ENCODE peak calls at places on chromosomes 6 and 20, in four cellular contexts. E is PC-9; G is AG10803; T is CD4-positive, alpha-beta T cell. A is an unnamed sample.

GRCh38 chr20:58746551-58747399 is 54.2 kb downstream of the NPEPL1 start:
- DNase-seq in T (peak; percentile 1), E (no peak), G (no peak), A (no peak)

GRCh38 chr6:138182939-138183791 is 21.4 kb downstream of the ARFGEF3 start:
- DNase-seq in E (no peak), T (no peak), G (no peak), A (no peak)

GRCh38 chr6:98054453-98054852 is 771.4 kb upstream of the MMS22L start:
- DNase-seq in T (no peak), G (no peak), E (no peak), A (no peak)

GRCh38 chr6:3340358-3340798 is 81.6 kb downstream of the PSMG4 start:
- DNase-seq in E (no peak), T (no peak), G (peak; percentile 93), A (no peak)

GRCh38 chr6:32089082-32089828 is 19.9 kb downstream of the TNXB start:
- DNase-seq in G (no peak), T (no peak), E (no peak), A (no peak)

GRCh38 chr6:146968041-146968760 is 236.0 kb upstream of the STXBP5 start:
- DNase-seq in E (no peak), T (no peak), G (peak; percentile 84), A (no peak)

GRCh38 chr20:35673884-35674283 is 9.2 kb upstream of the CPNE1 start:
- DNase-seq in T (peak; percentile 24), E (no peak), G (no peak), A (no peak)

GRCh38 chr6:113181164-113181563 is 676.0 kb upstream of the MARCKS start:
- DNase-seq in E (no peak), T (no peak), G (no peak), A (no peak)

GRCh38 chr6:658244-658643 is 1.3 kb upstream of the HUS1B start:
- DNase-seq in T (no peak), G (peak; percentile 61), E (no peak), A (no peak)

GRCh38 chr20:37846573-37846972 is 56.4 kb upstream of the VSTM2L start:
- DNase-seq in T (no peak), E (no peak), G (no peak), A (no peak)

GRCh38 chr20:13771853-13772453 is 12.8 kb downstream of the ESF1 start:
- DNase-seq in E (no peak), T (no peak), G (peak; percentile 34), A (no peak)

GRCh38 chr6:97304701-97305100 is 21.7 kb upstream of the MMS22L start:
- DNase-seq in G (no peak), T (no peak), E (no peak), A (no peak)

GRCh38 chr6:22306741-22307466 is 10.1 kb upstream of the PRL start:
- DNase-seq in T (no peak), G (peak; percentile 8), E (no peak), A (no peak)

GRCh38 chr20:49914310-49915117 is 815 bp downstream of the SPATA2 start:
- DNase-seq in G (no peak), T (no peak), E (peak; percentile 20), A (peak; percentile 35)

GRCh38 chr20:9409981-9410380 is 104.4 kb upstream of the LAMP5 start:
- DNase-seq in E (no peak), T (no peak), G (peak; percentile 76), A (no peak)

GRCh38 chr20:50508171-50508761 is 1.9 kb upstream of the PTPN1 start:
- DNase-seq in E (no peak), G (peak; percentile 60), T (no peak), A (no peak)

GRCh38 chr6:110971458-110971857 is 10.4 kb upstream of the RPF2 start:
- DNase-seq in G (no peak), T (no peak), E (no peak), A (no peak)

GRCh38 chr20:10200329-10200728 is 18.3 kb upstream of the SNAP25 start:
- DNase-seq in E (no peak), T (no peak), G (no peak), A (no peak)

GRCh38 chr6:109025639-109026038 is 69.0 kb downstream of the SESN1 start:
- DNase-seq in E (no peak), G (no peak), T (no peak), A (no peak)

GRCh38 chr6:88008821-88009220 is 38.8 kb upstream of the SPACA1 start:
- DNase-seq in T (no peak), E (no peak), G (peak; percentile 7), A (no peak)

GRCh38 chr6:88013015-88013414 is 34.6 kb upstream of the SPACA1 start:
- DNase-seq in G (no peak), E (no peak), T (no peak), A (no peak)

GRCh38 chr6:88008411-88008810 is 39.2 kb upstream of the SPACA1 start:
- DNase-seq in E (no peak), G (no peak), T (no peak), A (no peak)

GRCh38 chr6:88013554-88013953 is 34.1 kb upstream of the SPACA1 start:
- DNase-seq in G (no peak), T (no peak), E (no peak), A (no peak)
- TF ChIP-seq CTCF in G (peak; percentile 20), T (no peak), E (no peak), A (no peak)

GRCh38 chr20:61162506-61162905 is 89.6 kb upstream of the CDH4 start:
- DNase-seq in G (no peak), E (no peak), T (no peak), A (no peak)

GRCh38 chr20:61163027-61163426 is 89.0 kb upstream of the CDH4 start:
- DNase-seq in E (no peak), T (no peak), G (no peak), A (no peak)

GRCh38 chr20:61159940-61160688 is 91.9 kb upstream of the CDH4 start:
- DNase-seq in T (no peak), G (no peak), E (no peak), A (no peak)

GRCh38 chr20:61157301-61157700 is 94.8 kb upstream of the CDH4 start:
- DNase-seq in E (no peak), G (no peak), T (no peak), A (no peak)

GRCh38 chr20:61161649-61162210 is 90.3 kb upstream of the CDH4 start:
- DNase-seq in G (peak; percentile 21), E (no peak), T (no peak), A (no peak)
- TF ChIP-seq CTCF in G (peak; percentile 52), E (no peak), T (no peak), A (no peak)

GRCh38 chr20:53330744-53331143 is 262.9 kb downstream of the ZNF217 start:
- DNase-seq in E (no peak), G (peak; percentile 9), T (no peak), A (no peak)

GRCh38 chr20:53332022-53332824 is 261.4 kb downstream of the ZNF217 start:
- DNase-seq in E (no peak), T (no peak), G (no peak), A (no peak)

GRCh38 chr20:53331151-53331973 is 262.3 kb downstream of the ZNF217 start:
- DNase-seq in G (peak; percentile 68), T (no peak), E (no peak), A (no peak)

GRCh38 chr20:53329781-53330180 is 263.9 kb downstream of the ZNF217 start:
- DNase-seq in E (no peak), T (no peak), G (no peak), A (no peak)

DNA sequence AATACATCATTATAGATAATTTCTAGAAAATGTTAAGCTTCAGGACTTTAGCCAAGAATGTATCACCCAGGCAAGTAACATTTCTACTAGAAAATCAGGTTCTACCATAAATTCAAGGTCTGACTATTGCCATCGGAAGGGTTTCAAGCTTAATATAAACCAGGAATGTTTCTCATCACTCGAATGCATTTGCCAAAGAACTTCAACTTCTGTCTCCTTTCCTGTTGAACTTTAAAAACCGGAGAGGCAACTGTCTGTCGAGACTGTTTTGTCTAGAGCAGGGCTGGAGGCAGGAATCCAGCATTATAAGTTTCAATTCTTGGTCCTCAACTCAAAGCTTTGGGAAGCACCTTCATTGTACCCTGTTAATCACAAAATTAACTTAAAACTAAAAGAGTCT is 264.7 kb downstream of the ZNF217 start:
- DNase-seq in E (no peak), G (peak; percentile 3), T (no peak), A (no peak)
- TF ChIP-seq CTCF in E (no peak), G (no peak), T (no peak), A (no peak)

GRCh38 chr6:46392294-46392693 is 99.0 kb downstream of the RCAN2 start:
- DNase-seq in E (no peak), G (no peak), T (no peak), A (no peak)
- TF ChIP-seq CTCF in E (no peak), G (no peak), T (no peak), A (no peak)

A was measured in natural killer cell.